ENCODE peak calls at places on chromosomes 1 and 21, in six cellular contexts. C is sciatic nerve; S is omental fat pad; U is A549; A is natural killer cell; H is naive thymus-derived CD8-positive, alpha-beta T cell. P is an unnamed sample.

GRCh38 chr1:187549540-187549939 is 720.8 kb downstream of the PLA2G4A start:
- ATAC-seq in S (no peak), H (no peak), U (no peak), C (no peak), A (no peak), P (no peak)

GRCh38 chr1:198649598-198650338 is 10.9 kb downstream of the PTPRC start:
- ATAC-seq in H (peak; percentile 60), S (no peak), A (peak; percentile 26), U (no peak), C (no peak), P (peak; percentile 90)

GRCh38 chr1:243842154-243842553 is 7.9 kb downstream of the AKT3 start:
- ATAC-seq in A (peak; percentile 16), S (no peak), U (no peak), H (no peak), C (no peak), P (no peak)

GRCh38 chr1:83701396-83701795 is 297.5 kb downstream of the TTLL7 start:
- ATAC-seq in S (no peak), H (peak; percentile 92), U (no peak), A (no peak), C (no peak), P (no peak)

GRCh38 chr1:154418062-154418897 is 13.1 kb downstream of the IL6R start:
- ATAC-seq in A (no peak), H (no peak), U (peak; percentile 86), C (peak; percentile 29), S (peak; percentile 88), P (no peak)

GRCh38 chr21:32134441-32135159 is 144.2 kb downstream of the MIS18A start:
- ATAC-seq in H (no peak), A (no peak), S (no peak), C (no peak), U (no peak), P (no peak)

GRCh38 chr1:182624582-182624981 is 20.4 kb upstream of the RGS16 start:
- ATAC-seq in U (no peak), H (no peak), S (no peak), A (no peak), C (no peak), P (no peak)

GRCh38 chr1:237470712-237471310 is 419.9 kb downstream of the ZP4 start:
- ATAC-seq in S (no peak), C (no peak), A (no peak), H (no peak), U (peak; percentile 54), P (no peak)

GRCh38 chr1:201395936-201396335 is 3.2 kb downstream of the LAD1 start:
- ATAC-seq in H (no peak), S (no peak), A (no peak), U (no peak), C (no peak), P (no peak)

GRCh38 chr1:41698916-41699860 is 214.7 kb upstream of the EDN2 start:
- ATAC-seq in H (no peak), C (no peak), S (no peak), A (no peak), U (no peak), P (peak; percentile 98)

GRCh38 chr1:93164816-93165215 is 15.4 kb downstream of the TMED5 start:
- ATAC-seq in C (no peak), S (no peak), A (no peak), H (no peak), U (no peak), P (no peak)

GRCh38 chr1:248897412-248898337 is 8.4 kb upstream of the PGBD2 start:
- ATAC-seq in S (no peak), U (no peak), C (no peak), A (no peak), H (no peak), P (no peak)

GRCh38 chr21:42191978-42192595 is 26.9 kb upstream of the ABCG1 start:
- ATAC-seq in A (peak; percentile 27), S (no peak), C (no peak), H (no peak), U (no peak), P (no peak)

GRCh38 chr1:31750858-31751638 is 13.1 kb downstream of the ADGRB2 start:
- ATAC-seq in A (peak; percentile 79), S (no peak), U (no peak), H (peak; percentile 41), C (no peak), P (peak; percentile 79)

GRCh38 chr1:30982431-30982830 is 73.9 kb upstream of the SDC3 start:
- ATAC-seq in C (no peak), U (no peak), A (no peak), S (no peak), H (no peak), P (no peak)

GRCh38 chr1:162421258-162422194 is 9.6 kb upstream of the SH2D1B start:
- ATAC-seq in H (no peak), C (no peak), S (no peak), U (no peak), A (peak; percentile 47), P (no peak)

GRCh38 chr1:52328615-52329014 is 37.4 kb downstream of the CC2D1B start:
- ATAC-seq in A (no peak), H (no peak), U (no peak), C (no peak), S (no peak), P (no peak)

GRCh38 chr1:159443063-159443750 is 3.7 kb downstream of the OR10J1 start:
- ATAC-seq in S (no peak), U (no peak), A (no peak), C (no peak), H (no peak), P (no peak)

GRCh38 chr1:168689726-168690602 is 39.0 kb downstream of the DPT start:
- ATAC-seq in U (peak; percentile 82), A (no peak), H (no peak), S (no peak), C (no peak), P (no peak)

GRCh38 chr1:174656409-174657059 is 208.8 kb downstream of the GPR52 start:
- ATAC-seq in H (no peak), A (no peak), C (no peak), S (no peak), U (no peak), P (no peak)

GRCh38 chr1:236365999-236366570 is 28.0 kb upstream of the EDARADD start:
- ATAC-seq in C (no peak), S (no peak), U (no peak), A (no peak), H (no peak), P (no peak)

GRCh38 chr1:243501002-243501401 is 245.2 kb downstream of the SDCCAG8 start:
- ATAC-seq in H (no peak), S (no peak), U (no peak), A (no peak), C (no peak), P (no peak)

GRCh38 chr1:156691665-156692408 is 13.5 kb downstream of the CRABP2 start:
- ATAC-seq in C (peak; percentile 20), U (peak; percentile 47), H (no peak), A (no peak), S (peak; percentile 54), P (no peak)

GRCh38 chr1:212971312-212971711 is 21.0 kb downstream of the VASH2 start:
- ATAC-seq in C (no peak), H (no peak), U (no peak), A (no peak), S (no peak), P (no peak)

GRCh38 chr1:2493691-2494322 is 17.7 kb downstream of the PLCH2 start:
- ATAC-seq in U (peak; percentile 12), A (peak; percentile 61), C (peak; percentile 42), H (peak; percentile 70), S (no peak), P (no peak)

GRCh38 chr1:205913451-205914204 is 29.6 kb downstream of the SLC26A9 start:
- ATAC-seq in U (peak; percentile 62), C (peak; percentile 75), H (no peak), S (peak; percentile 72), A (no peak), P (no peak)

GRCh38 chr1:2853711-2854110 is 52.2 kb upstream of the TTC34 start:
- ATAC-seq in U (no peak), S (peak; percentile 31), H (no peak), C (no peak), A (no peak), P (no peak)

GRCh38 chr1:67089685-67090208 is 35.8 kb upstream of the SLC35D1 start:
- ATAC-seq in U (no peak), S (no peak), C (no peak), H (no peak), A (no peak), P (no peak)

GRCh38 chr1:241591317-241591716 is 48.9 kb downstream of the CHML start:
- ATAC-seq in U (peak; percentile 82), S (no peak), C (no peak), H (no peak), A (no peak), P (no peak)

GRCh38 chr21:31711745-31712144 is 20.2 kb downstream of the SCAF4 start:
- ATAC-seq in U (no peak), A (no peak), C (no peak), S (no peak), H (no peak), P (no peak)

GRCh38 chr21:30408782-30409494 is 13.1 kb downstream of the KRTAP13-1 start:
- ATAC-seq in U (peak; percentile 80), H (no peak), C (peak; percentile 46), S (no peak), A (no peak), P (no peak)

GRCh38 chr1:158809862-158810261 is 21.3 kb upstream of the MNDA start:
- ATAC-seq in S (no peak), C (peak; percentile 53), A (no peak), U (no peak), H (no peak), P (no peak)

GRCh38 chr1:54574158-54574778 is 26.2 kb downstream of the ACOT11 start:
- ATAC-seq in A (no peak), S (no peak), C (no peak), U (no peak), H (no peak), P (no peak)

GRCh38 chr1:42943166-42943565 is 15.5 kb downstream of the SLC2A1 start:
- ATAC-seq in A (peak; percentile 62), H (peak; percentile 33), S (peak; percentile 71), C (peak; percentile 11), U (peak; percentile 69), P (no peak)